ENCODE peak calls at places on chromosomes 5 and 9, in four cellular contexts. One of them, this sample, is unnamed.

GRCh38 chr5:42825422-42826148 is 13.9 kb upstream of the SELENOP start:
- DNase-seq in C1 segment of cervical spinal cord: no peak
- DNase-seq in A549: no peak
- DNase-seq in stimulated activated naive CD8-positive, alpha-beta T cell treated with anti-CD3 and anti-CD28 coated beads, Interleukin-15, Interleukin-2, amounts not matched to agents 100 U/mL and 50 U/mL, for 24 hours: no peak
- DNase-seq in this sample: no peak

GRCh38 chr9:70883056-70883455 is 238.4 kb downstream of the TRPM3 start:
- DNase-seq in C1 segment of cervical spinal cord: no peak
- DNase-seq in stimulated activated naive CD8-positive, alpha-beta T cell treated with anti-CD3 and anti-CD28 coated beads, Interleukin-15, Interleukin-2, amounts not matched to agents 100 U/mL and 50 U/mL, for 24 hours: no peak
- DNase-seq in A549: no peak
- DNase-seq in this sample: no peak

GRCh38 chr5:168988699-168989098 is 312.2 kb downstream of the SLIT3 start:
- DNase-seq in stimulated activated naive CD8-positive, alpha-beta T cell treated with anti-CD3 and anti-CD28 coated beads, Interleukin-15, Interleukin-2, amounts not matched to agents 100 U/mL and 50 U/mL, for 24 hours: no peak
- DNase-seq in A549: no peak
- DNase-seq in C1 segment of cervical spinal cord: no peak
- DNase-seq in this sample: no peak

GRCh38 chr5:35029333-35029732 is 18.4 kb downstream of the AGXT2 start:
- DNase-seq in stimulated activated naive CD8-positive, alpha-beta T cell treated with anti-CD3 and anti-CD28 coated beads, Interleukin-15, Interleukin-2, amounts not matched to agents 100 U/mL and 50 U/mL, for 24 hours: no peak
- DNase-seq in A549: no peak
- DNase-seq in C1 segment of cervical spinal cord: no peak
- DNase-seq in this sample: no peak

GRCh38 chr5:31453522-31453921 is 78.4 kb downstream of the DROSHA start:
- DNase-seq in A549: no peak
- DNase-seq in stimulated activated naive CD8-positive, alpha-beta T cell treated with anti-CD3 and anti-CD28 coated beads, Interleukin-15, Interleukin-2, amounts not matched to agents 100 U/mL and 50 U/mL, for 24 hours: no peak
- DNase-seq in C1 segment of cervical spinal cord: no peak
- DNase-seq in this sample: no peak

GRCh38 chr5:32066448-32066847 is 107.7 kb downstream of the GOLPH3 start:
- DNase-seq in stimulated activated naive CD8-positive, alpha-beta T cell treated with anti-CD3 and anti-CD28 coated beads, Interleukin-15, Interleukin-2, amounts not matched to agents 100 U/mL and 50 U/mL, for 24 hours: no peak
- DNase-seq in C1 segment of cervical spinal cord: no peak
- DNase-seq in A549: no peak
- DNase-seq in this sample: no peak

GRCh38 chr5:131751551-131751950 is 45.3 kb downstream of the FNIP1 start:
- DNase-seq in C1 segment of cervical spinal cord: no peak
- DNase-seq in stimulated activated naive CD8-positive, alpha-beta T cell treated with anti-CD3 and anti-CD28 coated beads, Interleukin-15, Interleukin-2, amounts not matched to agents 100 U/mL and 50 U/mL, for 24 hours: no peak
- DNase-seq in A549: no peak
- DNase-seq in this sample: no peak

GRCh38 chr9:21994996-21995651 is 533 bp downstream of the CDKN2B-AS1 start:
- DNase-seq in stimulated activated naive CD8-positive, alpha-beta T cell treated with anti-CD3 and anti-CD28 coated beads, Interleukin-15, Interleukin-2, amounts not matched to agents 100 U/mL and 50 U/mL, for 24 hours: peak
- DNase-seq in C1 segment of cervical spinal cord: peak
- DNase-seq in A549: no peak
- DNase-seq in this sample: no peak